ENCODE peak calls at places on chromosomes 3 and 15, in nine cellular contexts. A, S, P, F, J, G, N, L and H are unnamed samples.
A peak's percentile ranks its signal among the peaks of the same experiment; 100 is the strongest.

GRCh38 chr3:14303336-14304100 is 98.9 kb upstream of the SLC6A6 start:
- DNase-seq in A (no peak), S (no peak), P (no peak), F (no peak), J (no peak), G (no peak), N (no peak), L (no peak), H (peak; percentile 25)

GRCh38 chr3:48155122-48155521 is 33.1 kb downstream of the CDC25A start:
- DNase-seq in A (peak; percentile 94), S (peak; percentile 28), P (peak; percentile 35), F (peak; percentile 56), J (peak; percentile 69), G (no peak), N (no peak), L (no peak), H (peak; percentile 92)

GRCh38 chr3:133262371-133262770 is 137.5 kb upstream of the BFSP2 start:
- DNase-seq in A (no peak), S (no peak), P (no peak), F (no peak), J (no peak), G (no peak), N (no peak), L (peak; percentile 43), H (no peak)

GRCh38 chr3:133280591-133280990 is 119.3 kb upstream of the BFSP2 start:
- DNase-seq in A (no peak), S (no peak), P (no peak), F (no peak), J (no peak), G (no peak), N (no peak), L (no peak), H (no peak)

GRCh38 chr15:49223536-49224274 is 53.7 kb downstream of the GALK2 start:
- DNase-seq in A (no peak), S (no peak), P (no peak), F (no peak), J (no peak), G (no peak), N (no peak), L (no peak), H (peak; percentile 20)

GRCh38 chr3:118734664-118735063 is 300.0 kb downstream of the IGSF11 start:
- DNase-seq in A (no peak), S (no peak), P (no peak), F (no peak), J (no peak), G (no peak), N (no peak), L (no peak), H (no peak)

GRCh38 chr15:39736646-39737550 is 45.7 kb downstream of the FSIP1 start:
- DNase-seq in A (no peak), S (no peak), P (no peak), F (no peak), J (no peak), G (no peak), N (no peak), L (no peak), H (no peak)

GRCh38 chr15:47402829-47403228 is 314.5 kb upstream of the SEMA6D start:
- DNase-seq in A (no peak), S (no peak), P (no peak), F (no peak), J (no peak), G (no peak), N (no peak), L (no peak), H (no peak)

GRCh38 chr3:45688194-45688881 is 858 bp upstream of the SACM1L start:
- DNase-seq in A (peak; percentile 52), S (peak; percentile 50), P (no peak), F (peak; percentile 61), J (no peak), G (peak; percentile 82), N (peak; percentile 59), L (peak; percentile 64), H (peak; percentile 42)

GRCh38 chr3:67048067-67048715 is 50.1 kb downstream of the KBTBD8 start:
- DNase-seq in A (no peak), S (peak; percentile 86), P (no peak), F (no peak), J (no peak), G (no peak), N (no peak), L (no peak), H (no peak)

GRCh38 chr15:55868707-55869106 is 124.7 kb downstream of the NEDD4 start:
- DNase-seq in A (peak; percentile 60), S (no peak), P (no peak), F (no peak), J (no peak), G (no peak), N (no peak), L (no peak), H (no peak)

GRCh38 chr15:55872471-55872870 is 120.9 kb downstream of the NEDD4 start:
- DNase-seq in A (no peak), S (no peak), P (no peak), F (no peak), J (no peak), G (no peak), N (no peak), L (no peak), H (no peak)

GRCh38 chr15:55879181-55879580 is 114.2 kb downstream of the NEDD4 start:
- DNase-seq in A (no peak), S (no peak), P (no peak), F (no peak), J (no peak), G (no peak), N (no peak), L (no peak), H (peak; percentile 51)

GRCh38 chr15:55869660-55870059 is 123.8 kb downstream of the NEDD4 start:
- DNase-seq in A (no peak), S (no peak), P (no peak), F (no peak), J (no peak), G (no peak), N (no peak), L (no peak), H (no peak)

DNA sequence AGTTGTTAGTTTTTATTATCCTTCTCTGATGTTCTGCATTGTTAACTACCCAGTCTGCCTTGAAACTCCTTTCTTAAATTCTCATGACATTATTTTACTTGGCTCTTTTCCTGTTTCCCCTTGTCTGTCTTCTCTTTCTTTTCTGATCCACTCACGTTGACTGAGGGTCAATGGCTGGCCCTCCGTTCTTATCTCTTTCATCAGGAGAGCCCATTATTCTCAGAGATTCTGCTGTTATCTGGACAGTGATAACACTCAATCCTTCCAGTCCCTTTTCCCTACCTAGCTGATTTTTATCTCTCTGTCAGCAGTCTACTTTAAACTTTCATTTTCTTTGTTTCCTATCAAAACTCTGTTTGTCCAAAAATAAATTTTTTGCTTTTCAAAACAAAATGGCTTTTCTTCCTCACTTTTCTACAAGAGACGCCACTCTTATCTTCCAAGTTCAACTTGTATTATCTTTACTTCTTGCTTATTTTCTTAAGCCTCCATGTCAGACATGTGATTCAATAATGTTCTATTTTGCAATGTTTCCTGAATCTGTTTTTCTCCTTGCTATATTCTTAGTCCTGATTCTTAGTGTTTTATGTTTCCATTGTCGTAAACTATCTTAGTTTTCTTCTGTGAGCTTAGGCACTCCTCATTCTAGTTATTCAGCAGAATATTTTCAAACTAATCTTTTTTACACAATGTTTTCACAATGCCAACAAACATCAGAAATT is 120.2 kb downstream of the NEDD4 start:
- DNase-seq in A (no peak), S (no peak), P (no peak), F (no peak), J (no peak), G (no peak), N (no peak), L (peak; percentile 10), H (no peak)
- H3K4me3 ChIP-seq in A (no peak overlapping the region), S (no peak overlapping the region), P (no peak overlapping the region), F (no peak overlapping the region), J (no peak overlapping the region), G (no peak overlapping the region), N (no peak overlapping the region), L (no peak overlapping the region), H (no peak overlapping the region)

DNA sequence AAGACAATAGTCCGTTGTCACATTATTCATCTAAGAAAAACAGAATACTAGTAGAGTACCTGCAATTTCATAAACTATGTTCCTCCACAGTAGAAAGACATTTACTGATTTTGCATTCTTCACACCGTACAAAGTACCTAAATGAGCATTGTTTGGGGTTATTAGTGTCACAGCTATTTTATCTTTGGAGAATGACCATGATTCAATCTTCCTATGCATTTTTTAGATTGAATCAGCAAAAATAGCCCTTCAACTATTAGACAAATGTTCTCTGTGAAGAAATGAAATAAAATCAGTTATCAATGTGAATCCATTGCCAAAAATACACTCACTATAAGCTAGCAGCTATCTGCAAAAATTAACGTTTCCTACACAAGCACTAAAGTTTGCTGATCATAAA is 176.6 kb downstream of the PLCH1 start:
- DNase-seq in A (no peak), S (no peak), P (no peak), F (no peak), J (no peak), G (no peak), N (no peak), L (no peak), H (no peak)
- H3K9me2 ChIP-seq in A (no peaks in the 10 kb centered on the region), S (no peaks in the 10 kb centered on the region), P (no peaks in the 10 kb centered on the region), F (no peaks in the 10 kb centered on the region), J (no peaks in the 10 kb centered on the region), G (no peaks in the 10 kb centered on the region), N (no peaks in the 10 kb centered on the region), L (no peaks in the 10 kb centered on the region), H (no peaks in the 10 kb centered on the region)

DNA sequence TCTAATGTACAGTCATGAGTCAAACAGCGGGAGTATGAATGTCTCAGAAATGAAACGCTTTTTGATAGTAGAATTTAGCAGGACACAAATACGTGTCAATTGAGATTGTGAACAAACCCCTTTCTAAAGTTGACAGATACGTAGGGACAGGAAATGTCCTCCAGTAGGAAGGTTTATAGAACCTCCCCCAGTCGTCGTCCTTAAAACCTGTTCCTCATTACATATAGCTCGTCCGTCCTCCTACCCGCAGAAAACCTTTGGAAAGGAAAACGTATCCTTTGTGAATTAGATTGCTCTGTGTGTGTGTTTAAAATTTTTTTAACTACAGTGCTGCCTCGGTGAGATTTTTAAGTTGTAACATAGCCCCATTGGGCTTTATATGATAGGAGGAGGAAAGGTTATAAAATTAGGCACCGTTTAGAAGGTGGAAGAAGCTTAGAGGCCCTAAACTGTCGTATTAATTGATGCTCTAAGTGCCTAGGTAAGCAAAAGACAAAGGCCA is 4.1 kb downstream of the UBE2E1 start:
- DNase-seq in A (peak; percentile 61), S (peak; percentile 40), P (no peak), F (no peak), J (no peak), G (peak; percentile 53), N (peak; percentile 34), L (peak; percentile 49), H (no peak)
- H3K4me3 ChIP-seq in A (peak overlapping the region; percentile 90), S (peak overlapping the region; percentile 85), P (peak overlapping the region; percentile 97), F (peak overlapping the region; percentile 62), J (no peak overlapping the region), G (peak overlapping the region; percentile 77), N (peak overlapping the region; percentile 84), L (peak overlapping the region; percentile 63), H (peak overlapping the region; percentile 80)

DNA sequence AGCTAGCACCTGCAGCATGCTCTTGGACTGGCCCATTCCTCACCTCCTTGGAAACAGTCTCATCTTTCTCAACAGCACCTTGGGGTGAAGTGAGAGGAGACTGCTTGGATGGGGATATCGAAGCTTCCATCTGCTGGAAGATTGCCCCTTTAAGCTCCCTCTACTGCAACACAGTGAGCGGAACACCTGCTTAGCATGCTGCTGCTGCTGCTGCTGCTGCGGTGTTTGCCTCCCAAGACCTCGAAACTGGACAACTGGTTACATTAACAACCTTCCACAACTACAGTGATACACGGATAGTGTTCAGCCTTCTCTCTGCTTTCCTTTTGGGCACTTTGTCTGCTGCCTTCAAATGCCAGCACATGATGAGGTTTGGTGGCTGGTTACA is 253.9 kb upstream of the LYSMD4 start:
- DNase-seq in A (no peak), S (no peak), P (no peak), F (no peak), J (no peak), G (no peak), N (no peak), L (no peak), H (no peak)
- H3K9me2 ChIP-seq in A (no peaks in the 10 kb centered on the region), S (no peaks in the 10 kb centered on the region), P (no peaks in the 10 kb centered on the region), F (no peaks in the 10 kb centered on the region), J (no peaks in the 10 kb centered on the region), G (peaks cover 3% of the 10 kb centered on the region), N (no peaks in the 10 kb centered on the region), L (no peaks in the 10 kb centered on the region), H (no peaks in the 10 kb centered on the region)